ENCODE peak calls at places on chromosomes 2 and 18, in five cellular contexts. U, B, X, Y and G are unnamed samples. For H4K20me1 and H3F3A, the result is how much of the 10 kb centered on the place peaks cover.

GRCh38 chr2:201999289-201999688 is 34.4 kb upstream of the FZD7 start:
- DNase-seq in U (no peak), B (no peak), X (no peak), Y (no peak), G (no peak)

GRCh38 chr2:36912692-36913091 is 53.6 kb downstream of the STRN start:
- DNase-seq in U (peak), B (peak), X (no peak), Y (no peak), G (no peak)

GRCh38 chr2:86512922-86513321 is 50.3 kb downstream of the CHMP3 start:
- DNase-seq in U (no peak), B (no peak), X (no peak), Y (no peak), G (no peak)

GRCh38 chr2:170467568-170468422 is 247.3 kb upstream of the SP5 start:
- DNase-seq in U (peak), B (no peak), X (no peak), Y (no peak), G (no peak)

GRCh38 chr2:43612944-43613343 is 17.1 kb upstream of the THADA start:
- DNase-seq in U (no peak), B (no peak), X (no peak), Y (no peak), G (no peak)

GRCh38 chr18:34122724-34123334 is 101.9 kb downstream of the NOL4 start:
- DNase-seq in U (peak), B (peak), X (peak), Y (peak), G (no peak)

GRCh38 chr2:69255760-69256159 is 131.3 kb downstream of the GFPT1 start:
- DNase-seq in U (no peak), B (no peak), X (no peak), Y (no peak), G (no peak)

GRCh38 chr18:31275722-31276463 is 42.1 kb upstream of the DSG1 start:
- DNase-seq in U (no peak), B (peak), X (no peak), Y (no peak), G (peak)

GRCh38 chr18:45760443-45761036 is 36.6 kb downstream of the SLC14A1 start:
- DNase-seq in U (no peak), B (no peak), X (peak), Y (peak), G (no peak)

GRCh38 chr2:230947908-230948365 is 22.9 kb upstream of the GPR55 start:
- DNase-seq in U (no peak), B (no peak), X (no peak), Y (no peak), G (no peak)

GRCh38 chr2:68653034-68653433 is 9.7 kb downstream of the PROKR1 start:
- DNase-seq in U (no peak), B (no peak), X (no peak), Y (no peak), G (no peak)

GRCh38 chr18:63476666-63477065 is at the start of gene SERPINB5:
- DNase-seq in U (no peak), B (peak), X (no peak), Y (no peak), G (peak)

GRCh38 chr2:218274586-218274985 is 4.3 kb downstream of the PNKD start:
- DNase-seq in U (no peak), B (no peak), X (no peak), Y (no peak), G (no peak)

GRCh38 chr2:241942416-241943208 is 73.1 kb downstream of the RTP5 start:
- DNase-seq in U (no peak), B (no peak), X (no peak), Y (no peak), G (no peak)

GRCh38 chr2:42186945-42187632 is 17.9 kb downstream of the EML4 start:
- DNase-seq in U (no peak), B (no peak), X (no peak), Y (no peak), G (no peak)

GRCh38 chr2:239496700-239497099 is 95.9 kb upstream of the HDAC4 start:
- DNase-seq in U (no peak), B (peak), X (no peak), Y (no peak), G (no peak)

GRCh38 chr2:161857936-161858335 is 216.1 kb downstream of the DPP4 start:
- DNase-seq in U (no peak), B (no peak), X (no peak), Y (no peak), G (no peak)

GRCh38 chr2:138369856-138370255 is 131.7 kb upstream of the SPOPL start:
- DNase-seq in U (peak), B (peak), X (no peak), Y (no peak), G (no peak)

GRCh38 chr2:55620123-55620779 is 2.8 kb upstream of the PPP4R3B start:
- DNase-seq in U (peak), B (peak), X (peak), Y (peak), G (peak)

GRCh38 chr2:41434991-41435390 is 612.8 kb upstream of the PKDCC start:
- DNase-seq in U (no peak), B (no peak), X (no peak), Y (no peak), G (no peak)

GRCh38 chr2:156470975-156471583 is 34.9 kb downstream of the GPD2 start:
- DNase-seq in U (no peak), B (no peak), X (no peak), Y (no peak), G (no peak)

GRCh38 chr2:102187191-102188150 is 648 bp downstream of the IL1RL2 start:
- DNase-seq in U (peak), B (no peak), X (peak), Y (no peak), G (no peak)

DNA sequence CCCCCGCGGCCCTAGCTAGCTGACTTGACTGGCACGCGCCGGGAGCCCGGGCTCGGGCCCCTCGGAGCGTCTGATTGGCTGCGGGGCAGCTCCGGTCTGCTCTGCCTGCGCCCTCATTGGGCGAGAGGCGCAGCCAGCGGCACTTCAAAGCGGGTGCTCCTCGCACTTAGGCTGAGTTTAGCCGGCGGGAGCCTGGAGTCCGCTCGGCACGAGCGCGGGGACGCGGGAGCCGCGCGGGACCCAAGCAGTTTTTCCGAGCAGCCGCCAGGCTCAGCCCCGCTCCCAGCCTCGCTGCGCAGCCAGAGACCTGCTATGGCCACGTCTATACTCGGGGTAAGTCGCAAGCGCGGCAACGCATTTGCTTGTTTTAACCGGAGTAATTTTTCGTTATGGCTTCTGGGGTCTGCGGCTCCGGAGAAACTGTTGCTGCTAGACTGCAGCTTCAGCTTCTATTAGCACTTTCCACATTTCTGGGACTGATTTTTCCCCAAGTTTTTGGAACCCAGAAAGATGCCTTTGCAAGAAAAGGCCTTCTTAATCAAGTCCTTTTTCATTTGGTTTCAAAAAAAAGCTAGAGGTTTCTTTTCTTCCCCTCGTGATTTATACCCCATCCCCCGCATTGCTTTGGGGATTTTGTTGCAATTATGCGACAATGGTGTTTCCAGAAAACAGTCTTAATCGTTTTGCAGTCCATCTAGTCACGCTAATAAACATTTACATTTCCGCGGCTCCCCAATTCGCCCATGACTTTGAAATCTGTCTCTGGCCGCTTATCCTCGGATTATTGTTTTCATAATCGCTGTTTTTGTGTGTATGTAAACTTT is at the start of gene SP9:
- DNase-seq in U (peak), B (no peak), X (peak), Y (peak), G (no peak)
- H4K20me1 ChIP-seq in U (under half), B (under half), X (under half), Y (half or more), G (under half)

DNA sequence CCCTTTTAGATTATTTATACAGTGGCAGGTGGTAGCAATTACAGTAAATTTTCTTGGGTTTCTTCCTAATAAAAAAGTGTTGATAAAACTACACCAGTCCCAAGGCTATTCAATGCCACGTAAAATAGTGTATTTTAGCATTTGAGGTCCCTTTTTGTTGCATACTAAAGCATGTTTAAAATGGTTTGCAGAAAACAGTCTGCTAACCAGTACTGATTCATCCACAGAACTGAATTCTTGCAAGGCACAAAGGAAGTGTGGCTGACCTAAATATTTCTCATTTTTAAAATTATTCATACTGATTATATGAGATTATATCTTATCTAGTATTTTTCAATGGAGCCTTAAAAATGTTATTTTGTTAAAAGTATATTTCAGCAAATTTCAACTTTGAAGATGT is 98.1 kb downstream of the SMAD2 start:
- DNase-seq in U (peak), B (no peak), X (no peak), Y (no peak), G (no peak)
- H3F3A ChIP-seq in U (under half), B (under half), X (under half), Y (under half), G (under half)

DNA sequence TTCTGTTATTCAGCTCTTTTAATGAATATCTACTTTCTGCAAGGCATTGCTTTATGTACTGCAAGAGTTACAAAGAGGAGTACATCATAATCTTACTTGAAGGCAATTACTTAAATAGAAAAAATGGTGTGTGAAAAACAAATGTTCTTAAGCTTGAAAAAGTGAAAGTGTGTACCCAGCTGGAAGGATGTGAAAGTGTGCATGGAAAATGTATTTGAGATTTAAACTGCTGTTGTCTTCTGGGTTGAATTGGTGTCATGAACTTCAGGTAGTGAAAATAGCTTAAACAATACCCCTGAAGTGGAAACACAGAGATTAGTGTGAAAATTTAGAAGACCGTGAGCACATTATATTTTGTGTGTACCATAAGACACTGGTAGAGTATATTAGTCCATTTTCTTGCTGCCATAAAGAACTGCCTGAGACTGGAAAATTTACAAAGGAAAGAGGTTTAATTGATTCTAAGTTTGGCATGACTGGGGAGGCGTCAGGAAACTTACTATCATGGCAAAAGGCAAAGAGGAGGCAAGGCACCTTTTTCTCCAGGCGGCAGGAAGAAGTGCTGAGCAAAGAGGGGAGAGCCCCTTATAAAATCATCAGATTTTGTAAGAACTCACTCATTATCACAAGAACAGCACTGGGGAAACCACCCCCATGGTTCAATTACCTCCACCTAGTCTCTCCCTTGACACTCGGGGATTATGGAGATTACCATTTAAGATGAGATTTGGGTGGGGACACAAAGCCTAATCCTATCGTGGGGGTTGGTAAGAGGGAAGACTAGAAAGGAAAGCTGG is 38.8 kb downstream of the SCN2A start:
- DNase-seq in U (no peak), B (no peak), X (no peak), Y (peak), G (no peak)
- H3K4me2 ChIP-seq in U (no peak), B (no peak), X (no peak), Y (no peak), G (no peak)

DNA sequence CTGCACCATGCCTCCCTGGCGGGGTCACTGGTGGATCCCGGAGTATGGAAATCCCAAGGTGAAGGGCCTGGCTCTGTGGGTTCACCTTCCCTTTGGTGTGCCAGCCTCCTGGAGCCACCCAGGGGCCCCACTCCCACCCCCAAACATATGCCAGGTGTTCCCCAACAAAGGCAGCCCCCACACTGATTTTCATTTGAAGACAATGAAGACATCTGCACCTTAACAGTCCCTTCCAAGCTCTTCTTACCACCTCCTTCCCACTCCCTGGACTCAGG is 11.7 kb downstream of the BIN1 start:
- DNase-seq in U (no peak), B (no peak), X (no peak), Y (no peak), G (no peak)
- H4K20me1 ChIP-seq in U (under half), B (under half), X (under half), Y (under half), G (under half)

DNA sequence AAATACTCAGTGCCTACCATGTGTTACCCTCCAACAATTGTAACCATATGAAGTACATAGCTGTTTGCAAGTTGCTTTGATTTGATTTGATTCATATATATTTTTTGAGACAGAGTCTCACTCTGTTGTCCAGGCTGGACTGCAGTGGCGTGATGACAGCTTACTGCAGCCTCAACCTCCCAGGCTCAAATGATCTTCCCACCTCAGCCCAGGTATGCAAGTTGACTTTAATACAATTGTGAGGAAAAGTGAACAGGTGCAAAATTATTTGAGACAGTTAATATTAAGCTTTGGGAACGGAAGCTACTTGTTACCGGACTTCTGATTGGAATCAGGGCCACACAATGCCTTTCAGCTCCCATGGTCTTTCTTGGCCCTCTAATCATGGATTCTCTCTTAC is 1.3 kb upstream of the RPL37A start:
- DNase-seq in U (no peak), B (no peak), X (no peak), Y (no peak), G (no peak)
- H3F3A ChIP-seq in U (half or more), B (under half), X (under half), Y (under half), G (under half)

GRCh38 chr18:79784071-79784913 is 13.4 kb upstream of the KCNG2 start:
- DNase-seq in U (no peak), B (no peak), X (no peak), Y (no peak), G (no peak)
- H3K4me2 ChIP-seq in U (no peak), B (no peak), X (no peak), Y (no peak), G (no peak)

DNA sequence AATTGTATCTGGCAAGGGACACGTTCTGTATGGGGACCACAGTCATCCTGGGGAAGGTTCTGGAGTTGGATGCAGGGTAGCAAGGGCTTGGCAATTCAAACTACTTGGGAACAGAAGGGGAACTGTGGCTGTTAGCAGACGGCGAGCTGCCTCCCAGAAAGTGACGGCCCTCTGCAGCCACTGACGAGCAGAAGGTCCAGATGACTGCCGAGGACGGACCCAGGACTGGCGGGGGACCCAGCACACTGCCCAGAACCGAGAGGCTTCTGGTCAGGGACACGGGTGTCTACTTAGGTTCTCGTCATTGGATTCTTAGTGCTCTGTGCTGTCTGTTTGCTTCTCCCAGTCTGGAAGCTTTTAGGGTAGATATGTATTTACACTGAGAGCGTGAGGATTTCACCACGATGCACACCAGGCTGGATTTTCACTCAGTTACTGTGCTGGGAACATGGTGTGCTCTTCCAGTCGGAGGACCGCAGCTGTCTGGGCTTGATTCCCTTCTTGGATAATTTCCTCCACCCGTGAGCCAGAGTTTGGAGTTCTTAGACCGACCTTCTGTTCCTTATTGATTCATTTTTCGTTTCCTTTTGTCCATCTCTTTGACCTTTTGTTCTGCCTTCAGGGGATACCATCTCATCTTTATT is 13.4 kb downstream of the GPR35 start:
- DNase-seq in U (no peak), B (no peak), X (no peak), Y (no peak), G (no peak)
- H4K20me1 ChIP-seq in U (under half), B (under half), X (under half), Y (under half), G (under half)

GRCh38 chr2:9232166-9232479 is 25.5 kb downstream of the ASAP2 start:
- DNase-seq in U (no peak), B (no peak), X (no peak), Y (no peak), G (no peak)

GRCh38 chr2:9232886-9233285 is 26.3 kb downstream of the ASAP2 start:
- DNase-seq in U (no peak), B (no peak), X (no peak), Y (no peak), G (no peak)

GRCh38 chr2:9236867-9237266 is 30.3 kb downstream of the ASAP2 start:
- DNase-seq in U (no peak), B (no peak), X (no peak), Y (no peak), G (no peak)

GRCh38 chr2:9235388-9236344 is 29.1 kb downstream of the ASAP2 start:
- DNase-seq in U (peak), B (no peak), X (no peak), Y (no peak), G (no peak)

GRCh38 chr2:9234680-9235387 is 28.2 kb downstream of the ASAP2 start:
- DNase-seq in U (peak), B (peak), X (no peak), Y (no peak), G (peak)
- H3F3A ChIP-seq in U (half or more), B (under half), X (under half), Y (under half), G (half or more)

GRCh38 chr2:31383471-31384153 is 30.9 kb downstream of the XDH start:
- DNase-seq in U (peak), B (peak), X (no peak), Y (no peak), G (no peak)

GRCh38 chr2:31386648-31387047 is 27.9 kb downstream of the XDH start:
- DNase-seq in U (peak), B (peak), X (peak), Y (peak), G (no peak)

GRCh38 chr2:31386172-31386571 is 28.4 kb downstream of the XDH start:
- DNase-seq in U (no peak), B (no peak), X (no peak), Y (no peak), G (no peak)

GRCh38 chr2:31384351-31384750 is 30.2 kb downstream of the XDH start:
- DNase-seq in U (peak), B (peak), X (no peak), Y (no peak), G (no peak)

GRCh38 chr2:31384771-31385276 is 29.7 kb downstream of the XDH start:
- DNase-seq in U (peak), B (peak), X (no peak), Y (no peak), G (peak)
- H3K4me2 ChIP-seq in U (peak), B (peak), X (no peak), Y (no peak), G (peak)

DNA sequence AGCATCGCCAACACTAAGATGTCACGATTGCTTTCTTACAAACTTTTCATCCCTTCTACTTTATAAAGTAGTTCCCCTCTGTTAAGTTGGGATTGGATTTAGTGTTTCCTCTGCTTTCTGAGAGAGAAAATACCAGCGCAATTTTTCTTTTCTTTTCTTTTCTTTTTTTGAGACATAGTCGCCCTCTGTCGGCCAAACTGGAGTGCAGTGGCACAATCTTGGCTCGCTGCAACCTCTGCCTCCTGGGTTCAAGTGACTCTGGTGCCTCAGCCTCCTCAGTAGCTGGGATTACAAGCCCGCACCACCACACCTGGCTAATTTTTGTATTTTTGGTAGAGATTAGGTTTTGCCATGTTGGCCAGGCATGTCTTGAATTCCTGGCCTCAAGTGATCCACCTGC is 9.0 kb downstream of the RELCH start:
- DNase-seq in U (no peak), B (no peak), X (peak), Y (no peak), G (no peak)
- H4K20me1 ChIP-seq in U (under half), B (under half), X (under half), Y (under half), G (under half)